ENCODE peak calls at places on chromosomes 12 and 14, in five cellular contexts. G, A, C, U and M are unnamed samples.

GRCh38 chr14:94174622-94175402 is 690 bp downstream of the PPP4R4 start:
- DNase-seq in G (no peak), U (peak; percentile 35), C (no peak), A (no peak), M (peak; percentile 29)

GRCh38 chr14:36238666-36239363 is 62.3 kb upstream of the PTCSC3 start:
- DNase-seq in C (no peak), U (no peak), G (no peak), A (no peak), M (no peak)

GRCh38 chr12:93109794-93110203 is 180.7 kb upstream of the EEA1 start:
- DNase-seq in A (no peak), U (no peak), C (no peak), G (no peak), M (no peak)

GRCh38 chr12:45969084-45969483 is 21.3 kb downstream of the SCAF11 start:
- DNase-seq in A (no peak), G (no peak), C (no peak), U (no peak), M (no peak)

GRCh38 chr12:106149096-106149784 is 10.5 kb upstream of the NUAK1 start:
- DNase-seq in A (no peak), C (no peak), U (no peak), G (no peak), M (no peak)

GRCh38 chr12:78118036-78118435 is 287.3 kb downstream of the NAV3 start:
- DNase-seq in U (peak; percentile 5), G (no peak), C (peak; percentile 17), A (no peak), M (no peak)

GRCh38 chr14:34049769-34050168 is 98.9 kb upstream of the EGLN3 start:
- DNase-seq in G (no peak), A (no peak), U (no peak), C (no peak), M (no peak)

GRCh38 chr12:17802657-17803641 is 287.0 kb downstream of the RERGL start:
- DNase-seq in A (no peak), C (no peak), G (no peak), U (no peak), M (no peak)

GRCh38 chr12:100359248-100359647 is 2.4 kb downstream of the SLC17A8 start:
- DNase-seq in A (no peak), G (no peak), U (no peak), C (no peak), M (no peak)

GRCh38 chr14:32764131-32764530 is 174.5 kb upstream of the NPAS3 start:
- DNase-seq in C (no peak), A (no peak), G (no peak), U (no peak), M (no peak)

GRCh38 chr12:104064842-104065441 is 611 bp downstream of the HCFC2 start:
- DNase-seq in U (peak; percentile 34), G (no peak), C (no peak), A (no peak), M (no peak)

GRCh38 chr12:26188641-26189040 is 6.7 kb upstream of the SSPN start:
- DNase-seq in A (no peak), U (no peak), C (no peak), G (no peak), M (no peak)

GRCh38 chr14:104639889-104640548 is 35.4 kb upstream of the TMEM179 start:
- DNase-seq in G (peak; percentile 32), A (peak; percentile 91), U (peak; percentile 97), C (peak; percentile 53), M (peak; percentile 89)

GRCh38 chr14:24259282-24260025 is 3.5 kb downstream of the TGM1 start:
- DNase-seq in C (no peak), A (no peak), G (no peak), U (no peak), M (no peak)

GRCh38 chr14:60720391-60720790 is 3.8 kb downstream of the SIX4 start:
- DNase-seq in C (no peak), U (no peak), G (no peak), A (no peak), M (no peak)

GRCh38 chr14:60722163-60722835 is 1.9 kb downstream of the SIX4 start:
- DNase-seq in A (peak; percentile 46), U (peak; percentile 58), C (no peak), G (peak; percentile 89), M (peak; percentile 38)

GRCh38 chr14:60722836-60723217 is 1.3 kb downstream of the SIX4 start:
- DNase-seq in A (peak; percentile 30), U (no peak), G (no peak), C (no peak), M (peak; percentile 23)

GRCh38 chr14:60720962-60721330 is 3.2 kb downstream of the SIX4 start:
- DNase-seq in G (peak; percentile 9), U (no peak), A (no peak), C (no peak), M (no peak)

DNA sequence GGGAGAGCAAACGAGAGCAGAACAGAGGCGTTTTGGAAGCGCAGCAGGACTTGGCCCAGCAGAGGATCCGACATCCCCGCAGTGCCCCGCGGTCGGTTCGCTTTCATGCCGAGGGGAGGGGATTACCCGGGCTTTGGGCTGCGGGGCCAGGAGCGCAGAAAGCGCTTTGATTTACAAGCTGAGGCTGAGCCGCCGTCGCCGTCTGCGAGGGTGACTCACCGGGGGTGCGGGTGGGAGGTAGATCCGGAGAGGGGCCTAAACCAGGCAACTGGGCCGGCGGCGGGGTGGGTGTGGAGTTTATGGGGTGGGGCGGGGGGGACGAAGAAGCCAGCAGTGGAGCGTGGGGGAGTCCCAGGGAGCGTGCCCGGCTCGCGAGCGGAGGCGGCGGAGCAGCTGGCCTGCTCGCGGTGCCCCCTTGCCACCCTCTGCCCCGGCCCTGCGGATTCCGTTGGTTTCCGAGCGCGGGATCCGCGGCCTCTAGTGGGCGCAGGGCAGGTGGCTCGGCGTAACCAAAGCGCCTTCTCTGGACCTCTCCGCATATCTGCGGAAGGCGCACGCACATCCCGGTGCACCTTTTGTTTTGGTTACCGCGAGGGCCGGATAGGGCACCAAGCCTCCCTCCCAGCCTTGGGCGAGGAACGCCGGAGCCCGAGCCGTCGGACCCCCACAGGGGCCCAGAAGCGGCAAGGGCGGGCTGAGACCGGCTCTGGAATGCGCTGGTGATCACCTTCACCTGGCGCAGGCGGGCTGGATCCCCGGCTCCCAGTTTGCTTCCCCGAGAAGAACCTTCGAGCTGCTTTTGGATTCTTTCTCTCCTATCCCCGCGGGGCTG is 2.6 kb downstream of the SIX4 start:
- DNase-seq in U (peak; percentile 77), C (no peak), A (peak; percentile 35), G (peak; percentile 67), M (peak; percentile 39)
- TF ChIP-seq TAF1 in U (no peak), C (peak; percentile 58), A (no peak), G (no peak), M (no peak)

GRCh38 chr12:120485914-120486881 is 9.7 kb upstream of the DYNLL1 start:
- DNase-seq in A (no peak), G (no peak), C (no peak), U (peak; percentile 16), M (no peak)

GRCh38 chr12:120480211-120480610 is 10.7 kb upstream of the SRSF9 start:
- DNase-seq in G (no peak), U (no peak), C (no peak), A (no peak), M (no peak)

GRCh38 chr12:120483621-120484020 is 12.3 kb upstream of the DYNLL1 start:
- DNase-seq in G (no peak), A (no peak), C (no peak), U (no peak), M (no peak)

GRCh38 chr12:120479458-120479857 is 9.9 kb upstream of the SRSF9 start:
- DNase-seq in U (no peak), A (no peak), C (no peak), G (no peak), M (no peak)

DNA sequence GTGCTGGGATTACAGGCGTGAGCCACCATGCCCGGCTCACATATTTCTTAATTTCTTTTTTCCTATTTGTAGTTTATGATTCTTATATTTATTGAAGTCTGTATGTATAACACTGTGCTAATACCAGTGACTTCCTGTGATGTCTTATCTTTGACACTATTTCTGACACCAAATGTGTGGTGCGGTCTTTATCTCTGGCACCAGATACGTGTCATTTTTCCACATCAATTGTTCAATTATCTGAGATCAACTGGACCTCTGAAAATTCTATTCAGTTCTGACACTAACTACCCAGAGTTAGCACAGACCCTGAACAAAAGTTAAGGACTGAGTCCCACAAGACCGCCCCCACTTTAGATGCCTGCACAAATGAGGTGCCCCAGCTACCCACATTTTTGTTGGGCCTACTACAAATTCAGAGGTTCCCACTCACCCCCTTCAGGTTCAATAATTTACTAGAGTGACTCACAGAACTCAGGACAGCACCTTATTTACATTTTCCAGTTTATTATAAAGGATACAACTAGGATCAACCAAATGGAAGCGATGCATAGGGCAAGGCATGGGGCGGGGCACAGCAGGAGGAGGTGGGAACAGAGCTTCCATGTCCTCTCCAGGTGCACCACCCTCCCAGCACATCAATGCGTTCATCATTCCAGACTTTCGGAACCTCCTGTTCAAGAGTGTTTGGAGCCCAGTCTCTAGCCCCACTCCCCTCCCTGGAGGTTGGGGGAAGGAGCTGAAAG is 11.6 kb upstream of the SRSF9 start:
- DNase-seq in A (no peak), G (no peak), U (no peak), C (no peak), M (no peak)
- TF ChIP-seq POLR2AphosphoS5 in A (no peak), G (no peak), U (no peak), C (no peak), M (no peak)

GRCh38 chr12:112809684-112810083 is 18.1 kb downstream of the RPH3A start:
- DNase-seq in U (no peak), C (no peak), G (no peak), A (no peak), M (no peak)

GRCh38 chr12:112807452-112807851 is 15.9 kb downstream of the RPH3A start:
- DNase-seq in U (no peak), G (no peak), C (no peak), A (no peak), M (no peak)

GRCh38 chr12:112810235-112810917 is 18.8 kb downstream of the RPH3A start:
- DNase-seq in A (no peak), G (no peak), U (peak; percentile 64), C (no peak), M (no peak)

GRCh38 chr12:112806721-112807120 is 15.2 kb downstream of the RPH3A start:
- DNase-seq in U (no peak), A (no peak), G (no peak), C (no peak), M (no peak)

GRCh38 chr12:112808176-112808575 is 16.6 kb downstream of the RPH3A start:
- DNase-seq in A (no peak), G (no peak), C (no peak), U (no peak), M (no peak)
- TF ChIP-seq TAF1 in A (no peak), G (no peak), C (no peak), U (no peak), M (no peak)

DNA sequence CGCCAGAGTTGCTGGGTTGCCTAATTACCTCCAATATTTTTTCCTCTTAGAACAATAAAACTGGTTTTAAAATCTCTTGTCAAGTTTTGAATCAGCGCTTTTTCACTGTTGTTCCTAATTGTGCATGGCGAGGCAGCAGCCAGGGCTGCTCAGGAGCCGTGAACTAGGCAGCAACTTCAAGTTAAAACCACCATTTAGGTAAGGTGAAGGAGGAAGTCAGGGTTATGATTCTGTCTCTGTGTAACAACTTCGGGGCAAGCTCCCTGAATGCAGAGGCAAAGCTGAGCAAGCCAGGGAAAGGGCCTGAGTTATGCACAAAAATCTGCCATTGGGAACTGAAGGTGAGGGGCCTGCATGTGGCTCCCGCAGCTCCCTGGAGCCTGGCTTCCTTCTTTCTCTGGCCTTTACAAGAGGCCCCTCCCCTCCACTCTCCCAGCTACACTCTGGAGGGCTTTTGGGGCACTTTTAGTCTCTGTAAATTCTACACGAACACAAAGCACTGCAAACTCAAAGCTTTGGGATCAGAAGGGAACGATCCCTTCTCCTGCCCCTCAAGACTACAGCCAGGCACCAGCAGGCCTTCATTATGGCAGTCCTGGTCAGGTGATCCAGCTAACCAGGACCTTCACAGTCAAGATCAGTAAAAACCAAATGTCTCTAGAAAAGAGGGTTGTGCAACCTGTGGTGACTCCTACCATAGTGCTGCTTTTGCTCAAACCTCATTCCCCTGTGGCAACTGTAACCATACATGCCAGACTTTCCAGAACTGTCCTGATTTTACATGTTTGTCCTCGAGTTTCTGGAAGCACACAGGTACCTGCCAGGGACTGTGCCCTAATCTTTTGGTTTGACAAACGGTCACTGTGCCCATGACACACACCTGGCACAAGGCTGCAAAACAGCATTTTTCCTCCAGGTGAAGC is 67.3 kb upstream of the PTGR2 start:
- DNase-seq in U (no peak), A (no peak), C (no peak), G (no peak), M (no peak)
- TF ChIP-seq POLR2AphosphoS5 in U (no peak), A (no peak), C (no peak), G (no peak), M (no peak)